ENCODE peak calls at places on chromosomes 3 and 15, in seven cellular contexts. D is right lobe of liver; F is KG1; E is stimulated activated CD4-positive, alpha-beta T cell treated with anti-CD3 and anti-CD28 coated beads, Interleukin-12 subunit alpha, Interleukin-12 subunit beta, amount 100 ng/mL, for 4 hours; L is testis; K is RCC 7860; P is T-helper 2 cell. T is an unnamed sample.

GRCh38 chr15:64930778-64931240 is 19.1 kb downstream of the ANKDD1A start:
- DNase-seq in D (no peak), P (no peak), F (no peak), K (no peak), L (no peak), E (no peak), T (no peak)

GRCh38 chr3:159322322-159322939 is 520.6 kb downstream of the MFSD1 start:
- DNase-seq in D (no peak), P (no peak), E (peak), K (no peak), L (peak), F (no peak), T (no peak)

GRCh38 chr3:194043516-194043915 is 92.4 kb upstream of the HES1 start:
- DNase-seq in E (no peak), L (no peak), P (no peak), D (no peak), K (peak), F (no peak), T (no peak)

GRCh38 chr15:69499521-69500201 is 47.0 kb downstream of the RPLP1 start:
- DNase-seq in K (no peak), F (no peak), L (no peak), P (no peak), D (no peak), E (no peak), T (no peak)

GRCh38 chr3:10600159-10601125 is 95.1 kb upstream of the ATP2B2 start:
- DNase-seq in L (no peak), E (no peak), D (no peak), K (no peak), F (no peak), P (no peak), T (no peak)

GRCh38 chr15:68344600-68344999 is 67.1 kb downstream of the FEM1B start:
- DNase-seq in D (no peak), P (no peak), K (no peak), L (no peak), F (no peak), E (no peak), T (no peak)

GRCh38 chr15:26939398-26939797 is 31.6 kb upstream of the GABRG3 start:
- DNase-seq in E (no peak), P (no peak), D (no peak), F (no peak), K (no peak), L (no peak), T (no peak)

GRCh38 chr15:89167267-89168176 is 53.9 kb downstream of the RLBP1 start:
- DNase-seq in F (no peak), L (no peak), P (no peak), E (peak), D (no peak), K (peak), T (no peak)

GRCh38 chr3:33883538-33884203 is 85.2 kb downstream of the PDCD6IP start:
- DNase-seq in F (peak), K (peak), P (no peak), E (no peak), D (no peak), L (no peak), T (no peak)

GRCh38 chr3:150293401-150294001 is 114.6 kb upstream of the TSC22D2 start:
- DNase-seq in D (no peak), E (no peak), K (no peak), P (no peak), L (no peak), F (no peak), T (no peak)